ENCODE peak calls at places on chromosomes 13 and 19, in ten cellular contexts. G, Y, A, Z, F, U, L, R, P and S are unnamed samples.

GRCh38 chr13:102091231-102091630 is 310.6 kb downstream of the FGF14 start:
- DNase-seq in G (no peak), Y (no peak), A (no peak), Z (no peak), F (no peak), U (no peak), L (no peak), R (no peak), P (no peak), S (no peak)

GRCh38 chr13:24624363-24624762 is 55.8 kb upstream of the ATP12A start:
- DNase-seq in G (no peak), Y (no peak), A (no peak), Z (no peak), F (no peak), U (no peak), L (no peak), R (no peak), P (no peak), S (no peak)

GRCh38 chr19:8373867-8374813 is 10.2 kb downstream of the ANGPTL4 start:
- DNase-seq in G (no peak), Y (no peak), A (no peak), Z (no peak), F (no peak), U (no peak), L (no peak), R (no peak), P (no peak), S (no peak)

GRCh38 chr13:107284168-107284567 is 716.2 kb upstream of the ARGLU1 start:
- DNase-seq in G (no peak), Y (no peak), A (no peak), Z (no peak), F (no peak), U (no peak), L (no peak), R (no peak), P (no peak), S (no peak)

GRCh38 chr13:104586010-104586746 is 1520.0 kb upstream of the SLC10A2 start:
- DNase-seq in G (no peak), Y (peak), A (no peak), Z (no peak), F (no peak), U (no peak), L (no peak), R (no peak), P (no peak), S (no peak)

GRCh38 chr19:36266375-36266961 is 51.6 kb downstream of the ZNF146 start:
- DNase-seq in G (no peak), Y (no peak), A (no peak), Z (no peak), F (peak), U (peak), L (peak), R (no peak), P (no peak), S (no peak)

GRCh38 chr13:42969558-42970172 is 22.4 kb downstream of the EPSTI1 start:
- DNase-seq in G (peak), Y (no peak), A (peak), Z (peak), F (peak), U (peak), L (peak), R (peak), P (peak), S (peak)

GRCh38 chr13:23380534-23380933 is 53.0 kb downstream of the SACS start:
- DNase-seq in G (no peak), Y (no peak), A (no peak), Z (no peak), F (no peak), U (no peak), L (no peak), R (no peak), P (no peak), S (no peak)

GRCh38 chr13:47623862-47624261 is 377.2 kb downstream of the SUCLA2 start:
- DNase-seq in G (no peak), Y (no peak), A (no peak), Z (no peak), F (no peak), U (no peak), L (no peak), R (no peak), P (no peak), S (no peak)

GRCh38 chr19:23328211-23328610 is 67.1 kb downstream of the ZNF91 start:
- DNase-seq in G (no peak), Y (no peak), A (no peak), Z (no peak), F (no peak), U (no peak), L (no peak), R (no peak), P (no peak), S (no peak)

GRCh38 chr19:1700733-1701663 is 48.6 kb upstream of the TCF3 start:
- DNase-seq in G (no peak), Y (no peak), A (no peak), Z (no peak), F (no peak), U (no peak), L (no peak), R (no peak), P (no peak), S (no peak)

GRCh38 chr13:101747039-101747438 is 294.6 kb downstream of the ITGBL1 start:
- DNase-seq in G (no peak), Y (no peak), A (no peak), Z (no peak), F (no peak), U (no peak), L (no peak), R (no peak), P (no peak), S (no peak)

GRCh38 chr13:20303636-20304035 is 71.5 kb upstream of the GJB6 start:
- DNase-seq in G (no peak), Y (no peak), A (no peak), Z (no peak), F (no peak), U (no peak), L (no peak), R (no peak), P (no peak), S (no peak)

GRCh38 chr13:92436927-92437326 is 789.7 kb upstream of the GPC6 start:
- DNase-seq in G (no peak), Y (no peak), A (no peak), Z (no peak), F (no peak), U (no peak), L (no peak), R (no peak), P (no peak), S (no peak)

GRCh38 chr19:37304190-37304883 is 66.6 kb upstream of the ZNF527 start:
- DNase-seq in G (no peak), Y (no peak), A (no peak), Z (peak), F (no peak), U (peak), L (peak), R (peak), P (no peak), S (no peak)

GRCh38 chr13:79442221-79442620 is 36.2 kb upstream of the RBM26 start:
- DNase-seq in G (no peak), Y (no peak), A (no peak), Z (no peak), F (no peak), U (no peak), L (no peak), R (no peak), P (no peak), S (no peak)

GRCh38 chr19:12626958-12627357 is 16.2 kb downstream of the ZNF791 start:
- DNase-seq in G (no peak), Y (no peak), A (no peak), Z (no peak), F (no peak), U (no peak), L (no peak), R (no peak), P (no peak), S (no peak)

GRCh38 chr13:99992912-99993311 is 11.3 kb downstream of the ZIC2 start:
- DNase-seq in G (no peak), Y (no peak), A (no peak), Z (no peak), F (no peak), U (no peak), L (no peak), R (no peak), P (no peak), S (no peak)

GRCh38 chr19:12937243-12938053 is 961 bp upstream of the CALR start:
- DNase-seq in G (no peak), Y (no peak), A (no peak), Z (no peak), F (peak), U (peak), L (no peak), R (no peak), P (no peak), S (peak)

GRCh38 chr19:18156841-18157464 is 4.0 kb downstream of the PIK3R2 start:
- DNase-seq in G (no peak), Y (peak), A (peak), Z (peak), F (peak), U (peak), L (peak), R (peak), P (peak), S (no peak)

GRCh38 chr13:112218416-112218815 is 151.5 kb downstream of the SOX1 start:
- DNase-seq in G (no peak), Y (no peak), A (peak), Z (no peak), F (no peak), U (no peak), L (no peak), R (no peak), P (no peak), S (no peak)

GRCh38 chr19:1904385-1905070 is 671 bp upstream of the ADAT3 start:
- DNase-seq in G (no peak), Y (no peak), A (no peak), Z (no peak), F (peak), U (no peak), L (peak), R (no peak), P (no peak), S (peak)

GRCh38 chr13:41960195-41960699 is 662 bp downstream of the VWA8 start:
- DNase-seq in G (no peak), Y (no peak), A (no peak), Z (no peak), F (no peak), U (no peak), L (no peak), R (no peak), P (peak), S (peak)
- H3K27ac ChIP-seq in G (peak), Y (peak), A (peak), Z (peak), F (peak), U (peak), L (peak), R (peak), P (peak), S (peak)

GRCh38 chr19:48777720-48778119 is 22.4 kb downstream of the FGF21 start:
- DNase-seq in G (no peak), Y (no peak), A (no peak), Z (no peak), F (no peak), U (no peak), L (no peak), R (no peak), P (no peak), S (no peak)

GRCh38 chr19:48779636-48780035 is 24.3 kb downstream of the FGF21 start:
- DNase-seq in G (no peak), Y (no peak), A (no peak), Z (no peak), F (no peak), U (no peak), L (no peak), R (no peak), P (no peak), S (peak)

GRCh38 chr19:48780684-48781391 is 25.5 kb downstream of the FGF21 start:
- DNase-seq in G (no peak), Y (no peak), A (no peak), Z (no peak), F (peak), U (no peak), L (peak), R (no peak), P (no peak), S (no peak)

GRCh38 chr19:48772503-48772953 is 17.2 kb downstream of the FGF21 start:
- DNase-seq in G (no peak), Y (no peak), A (no peak), Z (no peak), F (no peak), U (peak), L (no peak), R (peak), P (no peak), S (no peak)

GRCh38 chr19:48777139-48777538 is 21.8 kb downstream of the FGF21 start:
- DNase-seq in G (no peak), Y (no peak), A (no peak), Z (no peak), F (no peak), U (no peak), L (no peak), R (no peak), P (no peak), S (no peak)
- TF ChIP-seq CTCF in G (no peak), Y (no peak), A (no peak), Z (no peak), F (no peak), U (no peak), L (no peak), R (no peak), P (no peak), S (no peak)

GRCh38 chr19:55319786-55320185 is 5.4 kb downstream of the TMEM150B start:
- DNase-seq in G (no peak), Y (no peak), A (no peak), Z (peak), F (no peak), U (peak), L (no peak), R (no peak), P (no peak), S (peak)
- H3K4me3 ChIP-seq in G (no peak), Y (no peak), A (no peak), Z (no peak), F (no peak), U (no peak), L (no peak), R (no peak), P (no peak), S (no peak)

GRCh38 chr19:39351537-39352037 is 9.4 kb downstream of the SAMD4B start:
- DNase-seq in G (no peak), Y (no peak), A (no peak), Z (no peak), F (no peak), U (no peak), L (no peak), R (no peak), P (no peak), S (peak)
- H3K27ac ChIP-seq in G (no peak), Y (no peak), A (no peak), Z (no peak), F (no peak), U (peak), L (no peak), R (no peak), P (no peak), S (no peak)

DNA sequence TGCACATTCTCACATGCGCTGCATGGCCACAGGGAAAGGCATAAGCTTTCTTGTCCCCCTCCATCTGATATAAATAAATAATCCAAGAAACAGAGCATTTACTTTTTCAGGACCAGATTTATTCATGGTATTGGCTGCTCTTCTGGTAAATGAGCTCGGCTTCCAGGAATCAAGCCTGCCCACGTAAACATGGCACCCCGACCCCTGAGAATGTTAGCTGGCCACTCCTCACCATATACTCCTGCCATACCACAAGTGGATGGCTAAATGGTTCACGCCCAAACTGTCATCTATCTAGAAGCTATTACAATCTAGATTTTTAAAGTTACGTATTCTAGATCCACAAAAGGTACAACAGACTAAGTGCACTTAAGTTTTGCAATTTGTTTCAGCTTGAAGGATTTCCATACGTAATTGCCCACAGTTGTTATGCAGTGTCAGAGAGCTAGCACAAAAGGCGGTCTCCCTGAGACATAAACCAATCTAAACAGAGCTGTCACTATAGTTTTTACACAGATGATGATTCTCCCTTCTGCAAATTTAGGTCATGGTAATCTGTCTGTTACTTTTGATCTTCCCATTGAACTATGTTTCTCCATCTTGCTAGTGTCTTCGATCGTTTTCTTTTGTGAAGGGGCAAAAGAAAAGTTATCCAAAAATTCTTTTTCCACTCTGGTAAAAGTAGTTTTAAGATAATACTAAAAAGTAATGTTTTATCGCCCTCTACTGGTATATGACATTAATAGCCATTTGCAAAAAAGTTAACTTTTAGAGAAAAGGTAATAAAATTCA is 16.2 kb upstream of the FOXO1 start:
- DNase-seq in G (no peak), Y (no peak), A (no peak), Z (no peak), F (no peak), U (no peak), L (no peak), R (no peak), P (no peak), S (peak)
- TF ChIP-seq CTCF in G (peak), Y (peak), A (peak), Z (peak), F (peak), U (peak), L (peak), R (peak), P (peak), S (peak)

DNA sequence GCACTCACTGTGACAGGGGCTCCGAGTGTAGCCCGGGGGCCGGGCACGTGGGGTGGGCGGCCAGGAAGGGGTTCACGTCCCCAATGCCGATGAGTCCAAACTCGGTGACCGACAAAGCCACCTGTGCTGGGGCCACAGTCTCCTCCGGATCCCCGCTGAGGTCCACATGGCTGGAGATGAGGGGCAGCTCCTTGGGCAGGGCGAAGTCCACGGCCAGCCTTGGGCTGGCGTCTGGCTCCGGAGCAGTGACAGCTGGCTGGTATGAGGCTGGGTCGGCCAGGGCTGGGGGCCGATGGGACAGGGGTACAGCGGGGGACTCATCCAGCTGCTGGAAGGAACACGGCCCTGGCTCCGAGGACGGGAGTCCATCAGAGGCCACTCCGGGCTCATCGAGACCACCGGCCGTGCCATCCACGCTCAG is 15.9 kb upstream of the PLPP2 start:
- DNase-seq in G (no peak), Y (no peak), A (no peak), Z (no peak), F (no peak), U (no peak), L (no peak), R (peak), P (no peak), S (no peak)
- H3K4me3 ChIP-seq in G (no peak), Y (no peak), A (no peak), Z (peak), F (no peak), U (peak), L (no peak), R (no peak), P (no peak), S (no peak)

GRCh38 chr19:4987286-4987685 is 18.4 kb downstream of the KDM4B start:
- DNase-seq in G (no peak), Y (no peak), A (no peak), Z (no peak), F (no peak), U (no peak), L (no peak), R (no peak), P (no peak), S (no peak)
- H3K27ac ChIP-seq in G (no peak), Y (no peak), A (no peak), Z (no peak), F (no peak), U (no peak), L (peak), R (no peak), P (no peak), S (no peak)

DNA sequence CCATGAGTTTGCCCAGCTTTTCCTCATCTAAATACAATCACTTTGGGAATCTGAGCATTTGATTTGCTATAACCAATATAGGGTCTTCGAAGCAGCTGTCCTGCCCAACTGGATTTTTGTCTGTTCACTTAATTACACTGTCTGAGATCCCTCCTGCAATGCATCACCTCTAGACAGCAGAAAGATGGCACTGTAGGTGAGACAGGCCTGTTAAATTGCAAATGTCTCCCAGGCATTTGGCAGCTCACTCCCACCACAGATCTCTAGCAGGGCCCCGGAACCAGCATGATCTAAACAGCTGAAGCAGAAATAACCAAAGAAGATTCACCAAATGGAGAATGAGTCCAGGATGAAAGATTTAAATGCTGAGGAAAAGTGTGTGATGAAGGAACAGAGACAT is 41.9 kb upstream of the SERPINE3 start:
- DNase-seq in G (no peak), Y (no peak), A (no peak), Z (no peak), F (no peak), U (no peak), L (no peak), R (no peak), P (no peak), S (peak)
- TF ChIP-seq CTCF in G (no peak), Y (no peak), A (no peak), Z (no peak), F (no peak), U (no peak), L (no peak), R (no peak), P (no peak), S (peak)

GRCh38 chr19:55353803-55354697 is 469 bp downstream of the COX6B2 start:
- DNase-seq in G (peak), Y (no peak), A (no peak), Z (peak), F (peak), U (peak), L (peak), R (peak), P (peak), S (peak)
- H3K4me3 ChIP-seq in G (peak), Y (peak), A (peak), Z (peak), F (peak), U (peak), L (peak), R (no peak), P (peak), S (peak)